ENCODE peak calls at places on chromosomes 3 and 15, in ten cellular contexts. O is endodermal cell; B is left ventricle myocardium inferior; Q is ovary; G is CD4-positive, alpha-beta T cell; E is cardiac muscle cell; Y is CD8-positive, alpha-beta T cell; I is mammary epithelial cell; T is CD8-positive, alpha-beta memory T cell; D is Caco-2. M is an unnamed sample.

GRCh38 chr3:88263417-88264116 is 113.8 kb downstream of the C3orf38 start:
- DNase-seq in O (no peak), B (no peak), Q (no peak), G (no peak), E (peak; percentile 59), Y (no peak), I (no peak), T (no peak), D (no peak), M (no peak)

GRCh38 chr3:58009026-58009748 is 965 bp downstream of the FLNB start:
- DNase-seq in O (peak; percentile 76), B (peak; percentile 20), Q (peak; percentile 67), G (peak; percentile 14), E (no peak), Y (peak; percentile 46), I (no peak), T (peak; percentile 2), D (no peak), M (no peak)

GRCh38 chr3:138833908-138834358 is 795 bp downstream of the PIK3CB start:
- DNase-seq in O (no peak), B (no peak), Q (no peak), G (no peak), E (no peak), Y (no peak), I (peak; percentile 39), T (no peak), D (no peak), M (no peak)

GRCh38 chr3:32708672-32709283 is 23.8 kb downstream of the CNOT10 start:
- DNase-seq in O (no peak), B (no peak), Q (no peak), G (no peak), E (no peak), Y (no peak), I (no peak), T (no peak), D (no peak), M (no peak)

GRCh38 chr3:143535994-143536784 is 312.1 kb downstream of the SLC9A9 start:
- DNase-seq in O (no peak), B (no peak), Q (no peak), G (no peak), E (no peak), Y (no peak), I (no peak), T (no peak), D (no peak), M (no peak)

GRCh38 chr15:72706266-72706665 is 20.3 kb downstream of the BBS4 start:
- DNase-seq in O (no peak), B (no peak), Q (no peak), G (no peak), E (no peak), Y (no peak), I (no peak), T (no peak), D (no peak), M (no peak)

GRCh38 chr3:122563717-122564025 is 429 bp downstream of the PARP9 start:
- DNase-seq in O (peak; percentile 66), B (no peak), Q (no peak), G (no peak), E (no peak), Y (peak; percentile 19), I (no peak), T (no peak), D (no peak), M (no peak)

GRCh38 chr15:91876187-91876586 is 22.7 kb downstream of the SLCO3A1 start:
- DNase-seq in O (no peak), B (no peak), Q (no peak), G (no peak), E (no peak), Y (no peak), I (no peak), T (no peak), D (no peak), M (no peak)

GRCh38 chr3:42696356-42697301 is 6.0 kb downstream of the HHATL start:
- DNase-seq in O (no peak), B (no peak), Q (no peak), G (no peak), E (no peak), Y (no peak), I (no peak), T (no peak), D (no peak), M (no peak)

GRCh38 chr3:106797461-106797860 is 579.8 kb upstream of the CCDC54 start:
- DNase-seq in O (no peak), B (no peak), Q (no peak), G (no peak), E (no peak), Y (no peak), I (no peak), T (no peak), D (no peak), M (no peak)

GRCh38 chr3:132772252-132772651 is 50.0 kb upstream of the NPHP3 start:
- DNase-seq in O (no peak), B (no peak), Q (no peak), G (no peak), E (no peak), Y (no peak), I (no peak), T (no peak), D (no peak), M (no peak)

GRCh38 chr3:141575879-141576743 is 89.3 kb downstream of the RASA2 start:
- DNase-seq in O (no peak), B (no peak), Q (no peak), G (no peak), E (peak; percentile 8), Y (no peak), I (no peak), T (no peak), D (no peak), M (no peak)

GRCh38 chr3:188061133-188061532 is 92.8 kb upstream of the LPP start:
- DNase-seq in O (no peak), B (no peak), Q (no peak), G (no peak), E (no peak), Y (peak; percentile 44), I (peak; percentile 59), T (peak; percentile 61), D (peak; percentile 83), M (peak; percentile 16)

GRCh38 chr3:136149569-136150136 is 46.5 kb downstream of the MSL2 start:
- DNase-seq in O (no peak), B (no peak), Q (no peak), G (no peak), E (no peak), Y (no peak), I (peak; percentile 50), T (no peak), D (no peak), M (no peak)

GRCh38 chr3:108420926-108421325 is 89.5 kb downstream of the MYH15 start:
- DNase-seq in O (no peak), B (no peak), Q (no peak), G (no peak), E (no peak), Y (no peak), I (peak; percentile 97), T (no peak), D (no peak), M (no peak)

GRCh38 chr3:186639778-186640472 is at the start of gene FETUB:
- DNase-seq in O (no peak), B (no peak), Q (no peak), G (no peak), E (no peak), Y (no peak), I (no peak), T (no peak), D (no peak), M (no peak)

GRCh38 chr15:35693286-35693685 is 147.3 kb upstream of the DPH6 start:
- DNase-seq in O (no peak), B (no peak), Q (no peak), G (no peak), E (no peak), Y (no peak), I (no peak), T (no peak), D (no peak), M (no peak)

GRCh38 chr3:112011376-112011940 is 12.7 kb downstream of the TAGLN3 start:
- DNase-seq in O (no peak), B (no peak), Q (no peak), G (no peak), E (no peak), Y (no peak), I (no peak), T (no peak), D (no peak), M (no peak)
- H3K9me3 ChIP-seq in O (no peaks in the 10 kb centered on the region), B (no peaks in the 10 kb centered on the region), Q (no peaks in the 10 kb centered on the region), G (no peaks in the 10 kb centered on the region), E (no peaks in the 10 kb centered on the region), Y (no peaks in the 10 kb centered on the region), I (no peaks in the 10 kb centered on the region), T (no peaks in the 10 kb centered on the region), D (no peaks in the 10 kb centered on the region), M (no peaks in the 10 kb centered on the region)

GRCh38 chr15:28977377-28978010 is 91.7 kb downstream of the APBA2 start:
- DNase-seq in O (peak; percentile 65), B (peak; percentile 32), Q (no peak), G (no peak), E (no peak), Y (no peak), I (peak; percentile 91), T (no peak), D (no peak), M (no peak)
- H3K9me3 ChIP-seq in O (no peaks in the 10 kb centered on the region), B (no peaks in the 10 kb centered on the region), Q (no peaks in the 10 kb centered on the region), G (no peaks in the 10 kb centered on the region), E (no peaks in the 10 kb centered on the region), Y (no peaks in the 10 kb centered on the region), I (peaks cover 21% of the 10 kb centered on the region), T (no peaks in the 10 kb centered on the region), D (no peaks in the 10 kb centered on the region), M (no peaks in the 10 kb centered on the region)

GRCh38 chr15:95182081-95182480 is 950.7 kb downstream of the MCTP2 start:
- DNase-seq in O (no peak), B (no peak), Q (no peak), G (no peak), E (no peak), Y (no peak), I (no peak), T (no peak), D (no peak), M (no peak)
- H3K9me3 ChIP-seq in O (peaks cover 9% of the 10 kb centered on the region), B (peaks cover 27% of the 10 kb centered on the region), Q (peaks cover 2% of the 10 kb centered on the region), G (no peaks in the 10 kb centered on the region), E (no peaks in the 10 kb centered on the region), Y (no peaks in the 10 kb centered on the region), I (peaks cover 6% of the 10 kb centered on the region), T (no peaks in the 10 kb centered on the region), D (peaks cover 3% of the 10 kb centered on the region), M (no peaks in the 10 kb centered on the region)

GRCh38 chr3:20772869-20773268 is 586.9 kb upstream of the SGO1 start:
- DNase-seq in O (no peak), B (no peak), Q (no peak), G (no peak), E (no peak), Y (no peak), I (no peak), T (no peak), D (no peak), M (no peak)

GRCh38 chr3:20773320-20773984 is 587.4 kb upstream of the SGO1 start:
- DNase-seq in O (no peak), B (no peak), Q (no peak), G (no peak), E (no peak), Y (no peak), I (no peak), T (no peak), D (no peak), M (no peak)

DNA sequence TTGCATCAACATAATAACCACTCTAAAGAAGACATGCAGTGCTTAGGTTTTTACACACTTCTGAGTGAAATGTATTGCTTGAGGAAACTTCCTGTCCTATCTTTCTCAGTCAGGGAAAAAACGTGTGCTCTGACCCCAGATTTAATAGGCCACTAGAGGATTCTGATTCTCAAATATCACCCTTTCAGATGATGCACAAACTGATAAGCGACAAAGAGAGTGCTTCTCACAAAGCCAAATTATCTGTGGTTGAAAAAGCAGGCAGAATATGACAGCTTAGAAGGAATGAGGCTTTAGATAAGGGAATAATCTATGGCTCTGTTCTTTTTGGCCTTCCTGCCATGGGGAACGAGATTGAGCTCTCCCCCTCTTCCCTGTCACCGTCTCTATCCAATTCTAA is 583.4 kb upstream of the SGO1 start:
- DNase-seq in O (no peak), B (no peak), Q (no peak), G (no peak), E (no peak), Y (no peak), I (no peak), T (no peak), D (no peak), M (no peak)
- H3K9me3 ChIP-seq in O (no peaks in the 10 kb centered on the region), B (peaks cover 13% of the 10 kb centered on the region), Q (no peaks in the 10 kb centered on the region), G (no peaks in the 10 kb centered on the region), E (no peaks in the 10 kb centered on the region), Y (no peaks in the 10 kb centered on the region), I (no peaks in the 10 kb centered on the region), T (no peaks in the 10 kb centered on the region), D (no peaks in the 10 kb centered on the region), M (no peaks in the 10 kb centered on the region)

M was measured in T-helper 17 cell.